ENCODE peak calls at places on chromosomes 16 and 17, in eight cellular contexts. R is lung, Q is PC-3, K is thoracic aorta, F is H9, I is right lobe of liver, U is tibial artery, A is stomach. S is an unnamed sample. For H3K4me1, the result is how much of the 10 kb centered on the place peaks cover.

GRCh38 chr16:66272461-66272860 is 94.0 kb upstream of the CDH5 start:
- DNase-seq in R (no peak), Q (no peak), K (no peak), F (peak), I (no peak), U (no peak), A (no peak), S (no peak)

GRCh38 chr17:7883781-7884386 is 4.7 kb upstream of the CHD3 start:
- DNase-seq in R (no peak), Q (peak), K (no peak), F (peak), I (no peak), U (no peak), A (no peak), S (peak)

GRCh38 chr16:63628812-63629211 is 1493.1 kb downstream of the CDH11 start:
- DNase-seq in R (no peak), Q (no peak), K (no peak), F (no peak), I (no peak), U (no peak), A (no peak), S (no peak)

GRCh38 chr16:84893849-84894599 is 74.2 kb downstream of the CRISPLD2 start:
- DNase-seq in R (no peak), Q (no peak), K (no peak), F (no peak), I (no peak), U (no peak), A (no peak), S (no peak)

GRCh38 chr17:32596206-32596605 is 109.4 kb downstream of the CDK5R1 start:
- DNase-seq in R (no peak), Q (no peak), K (no peak), F (no peak), I (no peak), U (no peak), A (no peak), S (no peak)

GRCh38 chr16:19883296-19883951 is 1.2 kb downstream of the GPRC5B start:
- DNase-seq in R (no peak), Q (no peak), K (no peak), F (peak), I (peak), U (no peak), A (peak), S (no peak)

GRCh38 chr17:58391302-58391984 is 25.9 kb downstream of the RNF43 start:
- DNase-seq in R (peak), Q (peak), K (no peak), F (no peak), I (peak), U (no peak), A (peak), S (peak)

GRCh38 chr17:4908711-4909496 is 6.0 kb upstream of the CHRNE start:
- DNase-seq in R (peak), Q (peak), K (peak), F (peak), I (peak), U (peak), A (peak), S (peak)

GRCh38 chr16:68496689-68497088 is 42.4 kb upstream of the ZFP90 start:
- DNase-seq in R (no peak), Q (no peak), K (no peak), F (no peak), I (no peak), U (no peak), A (no peak), S (no peak)

GRCh38 chr16:20023190-20023589 is 50.5 kb downstream of the GPR139 start:
- DNase-seq in R (no peak), Q (peak), K (no peak), F (no peak), I (no peak), U (no peak), A (no peak), S (no peak)

GRCh38 chr16:78761427-78761826 is 662.0 kb downstream of the WWOX start:
- DNase-seq in R (no peak), Q (no peak), K (no peak), F (no peak), I (no peak), U (no peak), A (no peak), S (no peak)

GRCh38 chr16:12679660-12680272 is 123.9 kb downstream of the CPPED1 start:
- DNase-seq in R (no peak), Q (no peak), K (no peak), F (no peak), I (no peak), U (no peak), A (no peak), S (no peak)

GRCh38 chr16:59356709-59357108 is 622.6 kb upstream of the GOT2 start:
- DNase-seq in R (no peak), Q (no peak), K (no peak), F (no peak), I (no peak), U (no peak), A (no peak), S (no peak)

GRCh38 chr17:46777943-46778915 is 40.3 kb downstream of the WNT3 start:
- DNase-seq in R (no peak), Q (no peak), K (no peak), F (no peak), I (no peak), U (no peak), A (no peak), S (no peak)

GRCh38 chr16:31467151-31467550 is 4.8 kb upstream of the TGFB1I1 start:
- DNase-seq in R (no peak), Q (no peak), K (no peak), F (no peak), I (no peak), U (no peak), A (no peak), S (no peak)

GRCh38 chr17:30858556-30859250 is 26.9 kb downstream of the ATAD5 start:
- DNase-seq in R (no peak), Q (no peak), K (no peak), F (no peak), I (no peak), U (no peak), A (no peak), S (peak)

GRCh38 chr17:82171750-82172375 is 40.8 kb downstream of the CCDC57 start:
- DNase-seq in R (no peak), Q (no peak), K (no peak), F (no peak), I (no peak), U (no peak), A (no peak), S (no peak)

GRCh38 chr17:36937961-36938565 is 788 bp downstream of the LHX1 start:
- DNase-seq in R (no peak), Q (no peak), K (no peak), F (peak), I (peak), U (no peak), A (no peak), S (no peak)

GRCh38 chr17:74541176-74542111 is 4.5 kb downstream of the CD300C start:
- DNase-seq in R (no peak), Q (no peak), K (no peak), F (no peak), I (no peak), U (no peak), A (no peak), S (no peak)

GRCh38 chr17:7573324-7574080 is 5.9 kb upstream of the CD68 start:
- DNase-seq in R (peak), Q (peak), K (peak), F (peak), I (peak), U (peak), A (peak), S (peak)

GRCh38 chr17:21249911-21250703 is 3.1 kb downstream of the NATD1 start:
- DNase-seq in R (no peak), Q (no peak), K (no peak), F (no peak), I (no peak), U (no peak), A (no peak), S (no peak)

GRCh38 chr16:25868041-25868600 is 176.4 kb downstream of the HS3ST4 start:
- DNase-seq in R (no peak), Q (no peak), K (no peak), F (no peak), I (no peak), U (no peak), A (no peak), S (no peak)

GRCh38 chr16:57446530-57447141 is 549 bp downstream of the CIAPIN1 start:
- DNase-seq in R (peak), Q (peak), K (no peak), F (no peak), I (peak), U (no peak), A (peak), S (no peak)

DNA sequence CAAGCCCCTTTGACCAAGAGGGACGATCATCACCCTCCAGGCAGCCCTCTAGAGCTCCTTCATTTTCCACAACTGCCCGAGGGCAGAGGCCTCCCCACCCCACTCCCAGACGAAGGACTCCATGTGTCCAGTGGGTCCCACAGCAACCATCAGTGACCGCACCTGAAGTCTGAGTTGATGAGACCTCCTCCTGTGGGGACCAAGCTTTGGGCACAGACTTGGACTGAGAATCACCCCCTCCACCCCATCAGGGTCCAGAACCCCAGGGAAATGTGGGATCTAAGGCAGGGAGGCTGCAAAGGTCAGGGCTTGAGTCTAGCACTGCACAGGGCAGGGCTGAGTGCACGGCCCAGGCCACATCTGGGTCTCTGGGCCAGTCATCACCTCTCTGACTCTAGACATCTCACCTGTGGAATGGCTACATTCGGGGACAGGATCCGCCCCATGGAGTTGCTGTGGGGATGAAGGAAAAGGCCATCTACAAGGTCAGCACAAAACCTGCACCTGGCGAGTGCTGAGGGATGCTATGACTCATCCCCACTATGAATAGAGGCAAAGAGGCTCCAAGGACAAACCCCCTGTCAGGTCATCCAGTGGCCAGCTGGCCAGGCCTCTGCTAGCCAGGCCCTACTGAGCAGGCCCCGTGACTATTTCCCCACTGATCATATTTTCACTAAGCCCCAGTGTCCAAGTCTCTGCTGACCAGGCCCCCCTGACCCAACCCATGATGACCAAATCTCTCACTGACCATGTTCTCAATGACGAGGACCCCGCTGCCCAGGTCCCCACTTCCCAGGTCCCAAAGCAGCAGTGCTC is 38.4 kb downstream of the TNFRSF13B start:
- DNase-seq in R (no peak), Q (peak), K (no peak), F (peak), I (no peak), U (peak), A (no peak), S (no peak)
- H3K4me1 ChIP-seq in R (under half), Q (under half), K (under half), F (under half), I (under half), U (under half), A (under half), S (under half)

GRCh38 chr17:66975614-66976378 is 11.3 kb downstream of the CACNG4 start:
- DNase-seq in R (no peak), Q (peak), K (no peak), F (peak), I (no peak), U (no peak), A (peak), S (peak)
- TF ChIP-seq CTCF in R (no peak), Q (peak), K (no peak), F (peak), I (no peak), U (no peak), A (no peak), S (peak)

GRCh38 chr16:49273771-49274170 is 7.9 kb downstream of the CBLN1 start:
- DNase-seq in R (no peak), Q (no peak), K (no peak), F (no peak), I (no peak), U (no peak), A (no peak), S (no peak)

GRCh38 chr16:49268667-49269066 is 13.0 kb downstream of the CBLN1 start:
- DNase-seq in R (no peak), Q (no peak), K (no peak), F (no peak), I (no peak), U (no peak), A (no peak), S (no peak)

GRCh38 chr16:49274936-49275730 is 6.5 kb downstream of the CBLN1 start:
- DNase-seq in R (no peak), Q (no peak), K (no peak), F (peak), I (no peak), U (no peak), A (no peak), S (no peak)

GRCh38 chr16:49271363-49271762 is 10.3 kb downstream of the CBLN1 start:
- DNase-seq in R (no peak), Q (no peak), K (no peak), F (no peak), I (no peak), U (no peak), A (no peak), S (no peak)

GRCh38 chr16:49269231-49269630 is 12.4 kb downstream of the CBLN1 start:
- DNase-seq in R (no peak), Q (no peak), K (no peak), F (no peak), I (no peak), U (no peak), A (no peak), S (no peak)
- H3K4me1 ChIP-seq in R (under half), Q (under half), K (under half), F (under half), I (under half), U (under half), A (under half), S (under half)

GRCh38 chr16:82755570-82756282 is 129.0 kb downstream of the CDH13 start:
- DNase-seq in R (no peak), Q (no peak), K (no peak), F (no peak), I (no peak), U (no peak), A (no peak), S (no peak)
- TF ChIP-seq CTCF in R (no peak), Q (peak), K (no peak), F (peak), I (no peak), U (no peak), A (no peak), S (no peak)

GRCh38 chr17:66200685-66201092 is 8.8 kb upstream of the CEP112 start:
- DNase-seq in R (peak), Q (peak), K (no peak), F (peak), I (no peak), U (no peak), A (peak), S (peak)
- H3K4me1 ChIP-seq in R (under half), Q (under half), K (under half), F (under half), I (under half), U (under half), A (under half), S (under half)

S was measured in foreskin keratinocyte.